ENCODE peak calls at places on chromosome 14, in six cellular contexts. W is PC-3, N is HCT116, U is GM23248, P is DND-41, A is hepatocyte. K is an unnamed sample.

GRCh38 chr14:24639270-24639669 is 5.3 kb upstream of the GZMB start:
- DNase-seq in W (no peak), N (no peak), U (no peak), P (no peak), A (no peak), K (peak; percentile 54)

GRCh38 chr14:32397871-32398640 is 69.0 kb downstream of the AKAP6 start:
- DNase-seq in W (peak; percentile 94), N (no peak), U (peak; percentile 72), P (no peak), A (no peak), K (no peak)

GRCh38 chr14:75279739-75280447 is 1.3 kb downstream of the FOS start:
- DNase-seq in W (no peak), N (no peak), U (peak; percentile 57), P (no peak), A (peak; percentile 42), K (no peak)

GRCh38 chr14:104965561-104966231 is 12.5 kb downstream of the AHNAK2 start:
- DNase-seq in W (no peak), N (no peak), U (no peak), P (no peak), A (no peak), K (peak; percentile 73)

GRCh38 chr14:21077672-21078071 is 7.6 kb downstream of the ARHGEF40 start:
- DNase-seq in W (no peak), N (no peak), U (no peak), P (no peak), A (no peak), K (peak; percentile 62)

GRCh38 chr14:38138581-38139138 is 69.0 kb upstream of the SSTR1 start:
- DNase-seq in W (peak; percentile 48), N (no peak), U (peak; percentile 52), P (no peak), A (no peak), K (no peak)

GRCh38 chr14:31926652-31927347 is 150.3 kb upstream of the ARHGAP5 start:
- DNase-seq in W (no peak), N (no peak), U (no peak), P (no peak), A (no peak), K (no peak)

GRCh38 chr14:81466854-81467253 is 66.7 kb upstream of the STON2 start:
- DNase-seq in W (no peak), N (no peak), U (no peak), P (no peak), A (no peak), K (no peak)

GRCh38 chr14:21268612-21269251 is 510 bp downstream of the HNRNPC start:
- DNase-seq in W (peak; percentile 43), N (peak; percentile 24), U (peak; percentile 85), P (peak; percentile 54), A (peak; percentile 87), K (no peak)

GRCh38 chr14:75877292-75877691 is 104.5 kb downstream of the TGFB3 start:
- DNase-seq in W (peak; percentile 82), N (no peak), U (peak; percentile 94), P (peak; percentile 17), A (no peak), K (peak; percentile 87)

DNA sequence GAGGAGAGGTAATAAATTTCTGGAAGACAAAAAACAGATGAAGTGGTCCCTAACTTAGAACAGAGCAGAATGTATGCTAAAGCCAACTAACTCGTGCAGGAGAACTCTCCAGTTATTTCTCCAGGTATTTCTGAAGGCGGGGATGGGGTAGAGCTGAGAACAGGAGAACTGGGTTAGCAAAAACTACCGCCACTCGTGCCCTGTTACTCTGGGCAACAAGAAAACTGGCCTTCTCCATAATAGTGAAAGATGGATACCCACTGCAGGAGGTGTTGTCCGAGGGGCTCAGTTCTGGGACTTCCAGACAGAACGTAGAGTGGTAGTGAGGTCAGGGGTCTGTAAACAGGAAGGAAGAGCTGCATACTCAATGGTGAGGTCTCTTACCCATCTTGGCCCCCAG is 187.3 kb upstream of the FRMD6 start:
- DNase-seq in W (no peak), N (no peak), U (no peak), P (no peak), A (no peak), K (no peak)
- H4K20me1 ChIP-seq in W (no peaks in the 10 kb centered on the region), N (no peaks in the 10 kb centered on the region), U (no peaks in the 10 kb centered on the region), P (no peaks in the 10 kb centered on the region), A (no peaks in the 10 kb centered on the region), K (no peaks in the 10 kb centered on the region)

DNA sequence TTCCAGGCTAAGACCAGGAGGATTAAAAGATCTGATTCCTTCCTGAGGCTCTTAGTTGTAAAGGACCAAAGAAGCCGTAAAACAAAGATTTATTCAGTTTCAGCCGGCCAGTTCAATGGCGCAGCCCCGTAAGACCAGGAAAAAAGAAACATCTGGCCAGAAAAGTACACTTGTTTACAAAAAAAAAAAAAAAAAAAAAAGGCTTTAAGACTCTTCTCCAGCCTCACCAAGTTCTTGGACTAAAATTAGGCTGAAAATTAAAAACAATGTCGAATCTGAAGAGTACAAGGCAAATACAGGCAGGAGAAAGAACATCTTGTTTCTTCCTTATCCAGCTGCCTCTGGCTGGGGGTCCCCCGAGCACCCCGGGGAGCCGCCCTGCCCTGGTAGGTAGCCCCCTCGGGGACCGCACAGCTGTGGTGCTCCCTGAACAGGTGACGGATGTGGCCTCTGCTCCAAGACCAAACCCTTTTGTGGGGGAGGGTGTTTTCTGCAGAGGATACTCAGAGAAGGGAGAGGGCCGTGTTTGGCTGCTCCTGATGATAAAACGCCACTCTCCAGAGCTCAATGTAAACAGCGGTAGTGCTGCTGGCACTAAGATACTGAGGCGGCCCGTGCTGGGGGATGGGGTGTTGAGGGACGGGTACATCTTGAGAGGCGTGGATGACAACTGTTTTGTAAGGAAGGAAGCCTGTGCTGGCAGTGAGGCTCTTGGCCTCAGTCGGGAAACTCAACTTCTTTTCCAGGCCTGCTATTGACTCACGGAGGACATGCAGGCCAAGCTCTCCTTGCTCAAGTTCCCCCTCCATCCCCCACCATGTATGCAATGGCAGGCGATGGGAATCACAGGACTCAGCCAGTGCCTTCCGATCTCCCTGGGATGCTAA is 201.0 kb upstream of the DIO3 start:
- DNase-seq in W (no peak), N (no peak), U (peak; percentile 10), P (peak; percentile 17), A (peak; percentile 68), K (peak; percentile 75)
- H3K27ac ChIP-seq in W (no peak overlapping the region), N (no peak overlapping the region), U (no peak overlapping the region), P (no peak overlapping the region), A (peak overlapping the region; percentile 91), K (no peak overlapping the region)

DNA sequence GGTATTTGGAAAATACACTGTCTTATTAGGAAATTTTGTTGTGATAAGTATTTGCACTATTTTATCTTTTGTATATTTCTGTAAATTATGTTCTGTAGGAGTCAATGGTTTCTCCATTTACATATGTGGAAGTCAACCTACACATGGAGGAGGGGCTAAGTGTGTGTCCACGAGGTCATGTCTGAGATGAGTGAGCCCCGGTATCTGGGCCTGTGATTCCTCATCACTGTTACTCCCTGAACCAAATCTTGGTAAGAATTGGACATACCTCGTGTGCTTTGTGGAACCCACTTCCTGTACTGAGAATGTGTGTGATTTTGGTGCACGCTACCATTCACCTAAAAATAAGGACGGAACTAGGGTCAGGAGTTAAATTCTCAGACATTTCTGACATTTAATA is 1105.5 kb downstream of the TMEM121 start:
- DNase-seq in W (no peak), N (no peak), U (no peak), P (no peak), A (no peak), K (no peak)
- H3K9me3 ChIP-seq in W (peaks cover 3% of the 10 kb centered on the region), N (peaks cover 10% of the 10 kb centered on the region), U (no peaks in the 10 kb centered on the region), P (no peaks in the 10 kb centered on the region), A (peaks cover 7% of the 10 kb centered on the region), K (peaks cover 2% of the 10 kb centered on the region)

GRCh38 chr14:36653412-36653811 is 8.2 kb upstream of the PAX9 start:
- DNase-seq in W (no peak), N (no peak), U (no peak), P (no peak), A (no peak), K (no peak)
- H4K20me1 ChIP-seq in W (no peaks in the 10 kb centered on the region), N (no peaks in the 10 kb centered on the region), U (no peaks in the 10 kb centered on the region), P (no peaks in the 10 kb centered on the region), A (no peaks in the 10 kb centered on the region), K (no peaks in the 10 kb centered on the region)

K was measured in osteoblast.